ENCODE peak calls at places on chromosomes 6 and 20, in eight cellular contexts. J, B, P, O, W, F, K and Y are unnamed samples. For H3K27me3, the result is how much of the 10 kb centered on the place peaks cover.

GRCh38 chr6:56637640-56638039 is 5.0 kb downstream of the DST start:
- DNase-seq in O (peak), F (peak), W (peak), J (no peak), P (no peak), K (no peak), B (no peak), Y (peak)

GRCh38 chr6:137033828-137034227 is 10.9 kb downstream of the IL20RA start:
- DNase-seq in J (no peak), B (peak), P (no peak), O (no peak), K (no peak), W (peak), F (no peak), Y (no peak)

GRCh38 chr6:46378882-46379405 is 112.3 kb downstream of the RCAN2 start:
- DNase-seq in J (no peak), F (no peak), B (no peak), K (no peak), O (no peak), P (no peak), W (no peak), Y (no peak)

GRCh38 chr6:7085911-7086310 is 21.9 kb upstream of the RREB1 start:
- DNase-seq in F (peak), B (no peak), J (no peak), W (peak), O (no peak), P (peak), K (peak), Y (no peak)

GRCh38 chr20:1819311-1820136 is 75.7 kb upstream of the SIRPA start:
- DNase-seq in K (no peak), O (no peak), B (no peak), J (no peak), P (no peak), W (no peak), F (no peak), Y (no peak)

GRCh38 chr20:56003966-56004365 is 1.4 kb downstream of the CBLN4 start:
- DNase-seq in J (peak), O (no peak), P (no peak), W (peak), K (no peak), B (no peak), F (no peak), Y (peak)

GRCh38 chr6:137717074-137718073 is 149.7 kb upstream of the TNFAIP3 start:
- DNase-seq in B (peak), J (no peak), W (peak), K (no peak), O (no peak), P (no peak), F (no peak), Y (no peak)

GRCh38 chr6:160461641-160462040 is 113.5 kb downstream of the SLC22A3 start:
- DNase-seq in P (no peak), W (peak), O (no peak), B (no peak), F (no peak), J (no peak), K (no peak), Y (no peak)

GRCh38 chr20:35344354-35344837 is 52.2 kb upstream of the FAM83C start:
- DNase-seq in O (peak), J (no peak), K (peak), B (no peak), F (peak), W (peak), P (no peak), Y (peak)

DNA sequence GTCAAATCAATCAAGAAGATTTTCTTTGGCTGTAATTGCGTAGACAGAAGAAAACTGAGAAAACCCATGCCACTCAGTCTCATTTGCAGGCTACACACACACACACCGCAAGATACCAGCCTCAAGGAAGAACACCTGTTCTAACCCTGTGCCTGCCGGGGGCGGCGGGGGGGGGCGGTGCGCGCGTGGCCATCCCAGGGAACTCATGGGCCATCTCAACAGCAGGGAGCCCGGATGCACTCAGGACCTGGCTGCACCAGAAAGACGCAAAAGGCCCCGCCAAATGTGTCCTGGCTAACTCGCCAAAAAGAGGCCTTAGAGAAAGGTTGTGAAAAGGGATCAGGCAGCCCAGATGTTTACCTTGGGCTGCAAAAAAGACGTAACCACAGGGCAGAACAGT is 2.1 kb downstream of the B3GAT2 start:
- DNase-seq in F (no peak), O (no peak), P (no peak), K (no peak), W (no peak), B (no peak), J (peak), Y (no peak)
- H3K27me3 ChIP-seq in F (half or more), O (under half), P (under half), K (under half), W (under half), B (under half), J (under half), Y (half or more)

GRCh38 chr20:59753836-59754235 is 149.5 kb downstream of the PHACTR3 start:
- DNase-seq in O (no peak), B (no peak), J (no peak), K (no peak), P (no peak), W (no peak), F (no peak), Y (no peak)
- H3K27me3 ChIP-seq in O (under half), B (under half), J (under half), K (under half), P (under half), W (under half), F (under half), Y (under half)

GRCh38 chr20:6767166-6767535 is 335 bp upstream of the BMP2 start:
- DNase-seq in K (no peak), P (peak), F (no peak), O (no peak), W (no peak), J (peak), B (no peak), Y (no peak)

GRCh38 chr20:6769953-6770831 is 2.7 kb downstream of the BMP2 start:
- DNase-seq in J (peak), K (peak), F (peak), O (peak), W (peak), P (peak), B (no peak), Y (peak)

GRCh38 chr20:6766433-6766832 is 1.1 kb upstream of the BMP2 start:
- DNase-seq in O (no peak), K (no peak), P (no peak), B (no peak), W (no peak), J (no peak), F (no peak), Y (no peak)

GRCh38 chr20:6767536-6768227 is at the start of gene BMP2:
- DNase-seq in F (peak), P (peak), J (peak), B (no peak), W (peak), O (peak), K (peak), Y (peak)

GRCh38 chr20:6768228-6769185 is 1.0 kb downstream of the BMP2 start:
- DNase-seq in F (peak), O (peak), W (peak), P (peak), K (peak), B (no peak), J (peak), Y (peak)
- H3K27me3 ChIP-seq in F (under half), O (under half), W (under half), P (under half), K (under half), B (under half), J (under half), Y (under half)

DNA sequence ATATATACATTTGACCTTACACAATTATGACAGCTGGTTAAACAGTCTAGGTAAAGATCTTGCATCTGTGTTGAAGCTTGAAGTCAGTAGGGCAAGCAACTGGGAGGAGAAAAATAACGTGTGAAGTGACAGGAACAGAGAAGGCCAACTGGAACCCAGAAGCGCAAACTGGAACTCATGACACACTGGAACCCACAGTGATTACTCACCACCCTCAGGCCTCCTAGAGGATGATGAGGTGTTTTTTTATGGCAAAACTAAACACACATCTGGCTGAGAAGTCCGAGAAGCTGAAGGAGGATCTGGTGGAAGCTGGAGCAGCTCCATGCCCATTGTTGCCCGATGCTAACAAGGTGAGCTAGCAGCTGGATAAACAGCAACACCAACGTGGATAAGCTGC is 108.1 kb downstream of the TMEM200A start:
- DNase-seq in B (no peak), P (no peak), O (no peak), F (peak), K (no peak), W (peak), J (no peak), Y (no peak)
- H3K27me3 ChIP-seq in B (under half), P (under half), O (under half), F (under half), K (under half), W (under half), J (under half), Y (under half)

DNA sequence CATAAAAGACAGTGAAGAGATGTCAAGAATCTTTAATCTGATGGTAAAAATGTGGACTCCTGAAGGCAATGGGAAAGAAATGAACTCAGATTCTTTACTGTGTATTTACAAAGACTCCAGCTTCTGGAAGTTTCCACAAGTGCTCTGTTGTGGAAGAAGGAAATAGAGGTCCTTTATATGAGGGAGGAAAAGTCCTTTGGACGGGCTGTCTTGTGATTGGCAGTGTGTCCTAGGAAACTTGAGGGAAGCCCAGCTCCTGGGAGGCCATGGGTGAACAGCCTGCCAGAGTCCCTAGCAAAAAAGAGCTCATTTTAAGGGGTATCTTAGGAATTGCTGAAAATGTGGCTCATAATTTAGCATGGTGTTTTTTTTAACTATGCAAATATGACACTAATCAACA is 92.0 kb downstream of the RNASET2 start:
- DNase-seq in P (no peak), F (no peak), K (no peak), B (no peak), W (no peak), J (no peak), O (no peak), Y (no peak)
- H3K27me3 ChIP-seq in P (under half), F (under half), K (under half), B (under half), W (under half), J (under half), O (under half), Y (half or more)

DNA sequence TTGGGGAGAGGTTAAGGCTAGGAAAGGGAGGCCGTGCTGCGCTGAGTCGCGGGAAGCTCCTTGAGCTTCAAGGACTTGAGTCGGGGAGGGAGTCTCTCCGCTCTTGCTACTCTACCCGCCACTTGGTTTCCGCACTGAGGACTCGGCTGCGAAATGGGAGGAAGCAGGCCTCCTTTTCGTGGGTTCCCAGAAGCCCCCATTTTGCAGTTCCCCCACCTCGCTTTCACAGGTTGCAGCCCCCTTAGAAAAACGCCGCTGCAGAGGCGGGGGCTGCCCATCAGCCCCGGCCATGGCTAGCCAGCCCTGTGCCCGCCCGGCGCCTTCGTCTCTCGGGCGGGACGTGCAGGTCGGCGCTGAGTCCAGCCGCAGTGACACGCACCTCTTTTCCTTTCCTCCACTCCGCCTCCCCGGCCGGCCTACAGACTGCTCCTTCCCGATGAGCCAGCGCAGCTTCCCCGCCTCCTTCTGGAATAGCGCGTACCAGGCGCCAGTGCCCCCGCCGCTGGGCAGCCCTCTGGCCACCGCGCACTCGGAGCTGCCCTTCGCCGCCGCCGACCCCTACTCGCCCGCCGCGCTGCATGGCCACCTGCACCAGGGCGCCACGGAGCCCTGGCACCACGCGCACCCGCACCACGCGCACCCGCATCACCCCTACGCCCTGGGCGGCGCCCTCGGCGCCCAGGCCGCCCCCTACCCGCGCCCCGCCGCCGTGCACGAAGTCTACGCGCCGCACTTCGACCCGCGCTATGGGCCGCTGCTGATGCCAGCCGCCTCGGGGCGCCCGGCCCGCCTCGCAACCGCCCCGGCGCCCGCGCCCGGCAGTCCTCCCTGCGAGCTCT is 5.0 kb downstream of the VGLL2 start:
- DNase-seq in W (peak), F (peak), B (no peak), O (no peak), K (no peak), J (peak), P (no peak), Y (peak)
- H3K27me3 ChIP-seq in W (half or more), F (half or more), B (under half), O (half or more), K (under half), J (half or more), P (half or more), Y (half or more)

GRCh38 chr20:43433250-43433854 is 24.3 kb upstream of the SRSF6 start:
- DNase-seq in K (no peak), J (no peak), B (no peak), W (no peak), O (no peak), P (no peak), F (no peak), Y (no peak)

GRCh38 chr20:43434565-43434964 is 23.1 kb upstream of the SRSF6 start:
- DNase-seq in B (no peak), F (no peak), W (no peak), O (no peak), J (no peak), P (no peak), K (no peak), Y (no peak)

GRCh38 chr20:43431120-43431519 is 26.6 kb upstream of the SRSF6 start:
- DNase-seq in F (peak), W (no peak), K (no peak), P (no peak), B (no peak), J (no peak), O (no peak), Y (no peak)

GRCh38 chr20:43430265-43430664 is 27.4 kb upstream of the SRSF6 start:
- DNase-seq in W (no peak), K (no peak), O (no peak), F (no peak), B (no peak), J (peak), P (no peak), Y (no peak)

DNA sequence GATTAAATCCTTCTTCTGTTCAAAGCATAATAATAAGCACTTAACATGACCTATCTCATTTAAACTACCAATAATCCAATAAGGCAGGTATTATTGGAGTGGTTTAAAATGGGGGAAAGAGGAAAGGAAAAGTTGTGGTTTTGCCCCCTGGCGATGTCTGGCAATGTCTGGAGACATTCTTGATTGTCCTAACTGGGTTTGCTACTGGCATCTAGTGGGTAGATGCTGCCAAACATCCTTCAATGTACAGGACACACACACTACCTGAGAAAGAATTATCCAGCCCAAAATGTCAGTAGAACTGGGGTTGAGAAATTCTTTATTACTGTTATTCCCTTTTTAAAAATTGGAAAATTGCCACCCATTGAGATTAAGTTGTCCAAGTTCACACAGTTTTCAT is 25.2 kb upstream of the SRSF6 start:
- DNase-seq in F (no peak), W (no peak), O (no peak), P (no peak), J (no peak), B (no peak), K (no peak), Y (no peak)
- H3K27me3 ChIP-seq in F (under half), W (under half), O (under half), P (under half), J (under half), B (under half), K (under half), Y (under half)

GRCh38 chr6:106005013-106005412 is 81.1 kb upstream of the PRDM1 start:
- DNase-seq in P (no peak), B (no peak), F (no peak), J (no peak), O (no peak), W (peak), K (no peak), Y (no peak)

GRCh38 chr6:106000935-106001334 is 85.2 kb upstream of the PRDM1 start:
- DNase-seq in F (no peak), O (no peak), B (no peak), W (no peak), K (no peak), J (no peak), P (no peak), Y (no peak)

GRCh38 chr6:106005954-106006353 is 80.2 kb upstream of the PRDM1 start:
- DNase-seq in P (no peak), O (no peak), J (no peak), K (no peak), B (no peak), W (no peak), F (no peak), Y (no peak)

GRCh38 chr6:106002005-106002404 is 84.1 kb upstream of the PRDM1 start:
- DNase-seq in O (no peak), B (no peak), W (no peak), K (no peak), P (no peak), F (no peak), J (no peak), Y (no peak)
- H3K27me3 ChIP-seq in O (under half), B (under half), W (under half), K (under half), P (under half), F (under half), J (under half), Y (under half)

DNA sequence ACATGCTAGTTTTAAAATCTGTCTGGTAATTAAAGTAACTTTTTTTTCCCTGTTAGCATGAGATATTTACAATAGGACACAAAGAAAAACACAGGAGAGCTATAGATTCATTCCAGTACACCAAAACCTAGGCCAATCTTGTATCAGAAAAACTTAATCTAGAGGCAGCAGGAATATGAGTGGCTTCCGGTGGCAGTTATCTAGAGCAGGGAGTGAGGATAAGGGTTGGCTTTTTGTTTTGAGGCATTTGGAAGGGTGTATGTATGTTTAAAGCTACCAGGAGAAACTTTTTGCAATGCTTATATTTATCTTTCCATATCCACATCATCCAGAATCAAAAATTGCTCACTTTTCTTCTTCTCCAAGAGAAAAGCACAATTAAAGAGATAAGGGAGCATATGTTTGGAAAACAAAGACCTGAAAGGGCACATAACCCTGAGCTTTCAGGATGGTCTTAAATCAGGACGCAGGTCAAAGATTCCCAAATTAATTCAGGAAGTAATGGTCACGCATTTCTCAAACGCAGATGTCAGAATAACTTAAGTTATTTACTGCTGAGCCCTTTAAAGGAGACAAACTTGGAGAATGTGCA is 13.1 kb downstream of the TFAP2A start:
- DNase-seq in W (no peak), O (no peak), K (no peak), J (no peak), P (no peak), B (no peak), F (no peak), Y (no peak)
- H3K27me3 ChIP-seq in W (under half), O (half or more), K (under half), J (half or more), P (under half), B (under half), F (half or more), Y (half or more)

GRCh38 chr20:21395039-21395665 is 2.2 kb downstream of the NKX2-4 start:
- DNase-seq in F (no peak), K (no peak), O (peak), P (no peak), B (no peak), J (no peak), W (no peak), Y (no peak)
- H3K27me3 ChIP-seq in F (half or more), K (half or more), O (half or more), P (half or more), B (under half), J (half or more), W (half or more), Y (half or more)